ENCODE peak calls at places on chromosomes 13 and 19, in seven cellular contexts. One of them, this sample, is unnamed.

GRCh38 chr13:82688400-82688999 is 1193.8 kb downstream of the SLITRK1 start:
- DNase-seq in GM13977: peak; percentile 3
- DNase-seq in hepatic stellate cell: no peak
- DNase-seq in ascending aorta: no peak
- DNase-seq in stimulated activated CD4-positive, alpha-beta T cell treated with anti-CD3 and anti-CD28 coated beads, Interleukin-2, amount 100 ng/mL, for 48 hours: no peak
- DNase-seq in erythroblast: peak; percentile 49
- DNase-seq in GM23338: no peak
- DNase-seq in this sample: no peak

GRCh38 chr19:13946414-13946813 is 5.9 kb upstream of the DCAF15 start:
- DNase-seq in stimulated activated CD4-positive, alpha-beta T cell treated with anti-CD3 and anti-CD28 coated beads, Interleukin-2, amount 100 ng/mL, for 48 hours: no peak
- DNase-seq in hepatic stellate cell: no peak
- DNase-seq in ascending aorta: no peak
- DNase-seq in GM13977: no peak
- DNase-seq in GM23338: no peak
- DNase-seq in erythroblast: no peak
- DNase-seq in this sample: no peak

GRCh38 chr19:16942583-16942982 is 53.8 kb downstream of the F2RL3 start:
- DNase-seq in hepatic stellate cell: no peak
- DNase-seq in GM13977: no peak
- DNase-seq in stimulated activated CD4-positive, alpha-beta T cell treated with anti-CD3 and anti-CD28 coated beads, Interleukin-2, amount 100 ng/mL, for 48 hours: no peak
- DNase-seq in erythroblast: no peak
- DNase-seq in GM23338: no peak
- DNase-seq in ascending aorta: no peak
- DNase-seq in this sample: peak; percentile 4

GRCh38 chr13:105552078-105552477 is 983.4 kb downstream of the EFNB2 start:
- DNase-seq in GM23338: no peak
- DNase-seq in ascending aorta: no peak
- DNase-seq in hepatic stellate cell: no peak
- DNase-seq in stimulated activated CD4-positive, alpha-beta T cell treated with anti-CD3 and anti-CD28 coated beads, Interleukin-2, amount 100 ng/mL, for 48 hours: no peak
- DNase-seq in GM13977: no peak
- DNase-seq in erythroblast: no peak
- DNase-seq in this sample: no peak

GRCh38 chr19:1274081-1274851 is 1.1 kb upstream of the FAM174C start:
- DNase-seq in GM23338: no peak
- DNase-seq in stimulated activated CD4-positive, alpha-beta T cell treated with anti-CD3 and anti-CD28 coated beads, Interleukin-2, amount 100 ng/mL, for 48 hours: no peak
- DNase-seq in erythroblast: no peak
- DNase-seq in ascending aorta: no peak
- DNase-seq in GM13977: no peak
- DNase-seq in hepatic stellate cell: no peak
- DNase-seq in this sample: no peak

GRCh38 chr19:3459322-3459881 is 20.9 kb downstream of the SMIM24 start:
- DNase-seq in ascending aorta: peak; percentile 96
- DNase-seq in GM13977: no peak
- DNase-seq in hepatic stellate cell: peak; percentile 96
- DNase-seq in stimulated activated CD4-positive, alpha-beta T cell treated with anti-CD3 and anti-CD28 coated beads, Interleukin-2, amount 100 ng/mL, for 48 hours: no peak
- DNase-seq in erythroblast: peak; percentile 58
- DNase-seq in GM23338: peak; percentile 78
- DNase-seq in this sample: no peak

GRCh38 chr19:41646589-41647204 is 19.8 kb upstream of the CEACAM4 start:
- DNase-seq in stimulated activated CD4-positive, alpha-beta T cell treated with anti-CD3 and anti-CD28 coated beads, Interleukin-2, amount 100 ng/mL, for 48 hours: peak; percentile 73
- DNase-seq in erythroblast: peak; percentile 48
- DNase-seq in GM13977: no peak
- DNase-seq in hepatic stellate cell: no peak
- DNase-seq in ascending aorta: no peak
- DNase-seq in GM23338: peak; percentile 78
- DNase-seq in this sample: no peak

GRCh38 chr19:38734426-38735256 is 9.6 kb downstream of the CAPN12 start:
- DNase-seq in ascending aorta: peak; percentile 66
- DNase-seq in erythroblast: no peak
- DNase-seq in hepatic stellate cell: peak; percentile 63
- DNase-seq in GM23338: no peak
- DNase-seq in GM13977: peak; percentile 75
- DNase-seq in stimulated activated CD4-positive, alpha-beta T cell treated with anti-CD3 and anti-CD28 coated beads, Interleukin-2, amount 100 ng/mL, for 48 hours: no peak
- DNase-seq in this sample: peak; percentile 63

GRCh38 chr19:3655402-3656072 is 28.9 kb upstream of the CACTIN start:
- DNase-seq in stimulated activated CD4-positive, alpha-beta T cell treated with anti-CD3 and anti-CD28 coated beads, Interleukin-2, amount 100 ng/mL, for 48 hours: no peak
- DNase-seq in ascending aorta: no peak
- DNase-seq in hepatic stellate cell: peak; percentile 91
- DNase-seq in erythroblast: no peak
- DNase-seq in GM13977: peak; percentile 69
- DNase-seq in GM23338: no peak
- DNase-seq in this sample: no peak

GRCh38 chr19:49895566-49896297 is 955 bp downstream of the IL4I1 start:
- DNase-seq in GM23338: no peak
- DNase-seq in stimulated activated CD4-positive, alpha-beta T cell treated with anti-CD3 and anti-CD28 coated beads, Interleukin-2, amount 100 ng/mL, for 48 hours: no peak
- DNase-seq in GM13977: peak; percentile 68
- DNase-seq in hepatic stellate cell: no peak
- DNase-seq in ascending aorta: no peak
- DNase-seq in erythroblast: no peak
- DNase-seq in this sample: peak; percentile 48

GRCh38 chr19:15264061-15264932 is 32.0 kb upstream of the EPHX3 start:
- DNase-seq in stimulated activated CD4-positive, alpha-beta T cell treated with anti-CD3 and anti-CD28 coated beads, Interleukin-2, amount 100 ng/mL, for 48 hours: peak; percentile 74
- DNase-seq in hepatic stellate cell: peak; percentile 66
- DNase-seq in ascending aorta: peak; percentile 89
- DNase-seq in erythroblast: peak; percentile 88
- DNase-seq in GM23338: peak; percentile 93
- DNase-seq in GM13977: peak; percentile 80
- DNase-seq in this sample: peak; percentile 71

GRCh38 chr13:114161644-114162532 is 17.2 kb upstream of the CFAP97D2 start:
- DNase-seq in stimulated activated CD4-positive, alpha-beta T cell treated with anti-CD3 and anti-CD28 coated beads, Interleukin-2, amount 100 ng/mL, for 48 hours: no peak
- DNase-seq in erythroblast: no peak
- DNase-seq in GM23338: no peak
- DNase-seq in ascending aorta: peak; percentile 79
- DNase-seq in hepatic stellate cell: peak; percentile 78
- DNase-seq in GM13977: no peak
- DNase-seq in this sample: no peak

GRCh38 chr19:46886546-46887239 is 25.9 kb downstream of the ARHGAP35 start:
- DNase-seq in GM13977: no peak
- DNase-seq in ascending aorta: no peak
- DNase-seq in erythroblast: no peak
- DNase-seq in GM23338: no peak
- DNase-seq in hepatic stellate cell: no peak
- DNase-seq in stimulated activated CD4-positive, alpha-beta T cell treated with anti-CD3 and anti-CD28 coated beads, Interleukin-2, amount 100 ng/mL, for 48 hours: no peak
- DNase-seq in this sample: peak; percentile 36

GRCh38 chr13:112814905-112815585 is 125.2 kb downstream of the ATP11A start:
- DNase-seq in erythroblast: no peak
- DNase-seq in stimulated activated CD4-positive, alpha-beta T cell treated with anti-CD3 and anti-CD28 coated beads, Interleukin-2, amount 100 ng/mL, for 48 hours: no peak
- DNase-seq in GM13977: no peak
- DNase-seq in ascending aorta: no peak
- DNase-seq in hepatic stellate cell: peak; percentile 66
- DNase-seq in GM23338: no peak
- DNase-seq in this sample: no peak

GRCh38 chr13:73401769-73402168 is 343.0 kb downstream of the KLF5 start:
- DNase-seq in GM23338: peak; percentile 36
- DNase-seq in erythroblast: no peak
- DNase-seq in hepatic stellate cell: no peak
- DNase-seq in stimulated activated CD4-positive, alpha-beta T cell treated with anti-CD3 and anti-CD28 coated beads, Interleukin-2, amount 100 ng/mL, for 48 hours: no peak
- DNase-seq in GM13977: no peak
- DNase-seq in ascending aorta: no peak
- DNase-seq in this sample: no peak

GRCh38 chr13:91167706-91168459 is 179.6 kb upstream of the MIR17HG start:
- DNase-seq in GM23338: no peak
- DNase-seq in hepatic stellate cell: no peak
- DNase-seq in erythroblast: no peak
- DNase-seq in stimulated activated CD4-positive, alpha-beta T cell treated with anti-CD3 and anti-CD28 coated beads, Interleukin-2, amount 100 ng/mL, for 48 hours: no peak
- DNase-seq in ascending aorta: no peak
- DNase-seq in GM13977: no peak
- DNase-seq in this sample: no peak

GRCh38 chr19:36032251-36033104 is at the start of gene CLIP3:
- DNase-seq in erythroblast: peak; percentile 33
- DNase-seq in GM13977: peak; percentile 86
- DNase-seq in hepatic stellate cell: peak; percentile 99
- DNase-seq in ascending aorta: peak; percentile 81
- DNase-seq in stimulated activated CD4-positive, alpha-beta T cell treated with anti-CD3 and anti-CD28 coated beads, Interleukin-2, amount 100 ng/mL, for 48 hours: peak; percentile 42
- DNase-seq in GM23338: peak; percentile 87
- DNase-seq in this sample: peak; percentile 81

GRCh38 chr19:50392759-50393158 is 8.6 kb downstream of the POLD1 start:
- DNase-seq in GM13977: no peak
- DNase-seq in stimulated activated CD4-positive, alpha-beta T cell treated with anti-CD3 and anti-CD28 coated beads, Interleukin-2, amount 100 ng/mL, for 48 hours: no peak
- DNase-seq in GM23338: no peak
- DNase-seq in hepatic stellate cell: no peak
- DNase-seq in ascending aorta: no peak
- DNase-seq in erythroblast: no peak
- DNase-seq in this sample: no peak

GRCh38 chr19:6833166-6833790 is 54.1 kb upstream of the ADGRE1 start:
- DNase-seq in ascending aorta: no peak
- DNase-seq in GM13977: no peak
- DNase-seq in hepatic stellate cell: no peak
- DNase-seq in GM23338: no peak
- DNase-seq in stimulated activated CD4-positive, alpha-beta T cell treated with anti-CD3 and anti-CD28 coated beads, Interleukin-2, amount 100 ng/mL, for 48 hours: no peak
- DNase-seq in erythroblast: no peak
- DNase-seq in this sample: no peak

GRCh38 chr19:55172741-55173140 is 6.3 kb upstream of the DNAAF3 start:
- DNase-seq in GM23338: no peak
- DNase-seq in ascending aorta: no peak
- DNase-seq in erythroblast: no peak
- DNase-seq in hepatic stellate cell: peak; percentile 94
- DNase-seq in GM13977: no peak
- DNase-seq in stimulated activated CD4-positive, alpha-beta T cell treated with anti-CD3 and anti-CD28 coated beads, Interleukin-2, amount 100 ng/mL, for 48 hours: no peak
- DNase-seq in this sample: no peak

GRCh38 chr19:14147797-14148605 is 11.6 kb upstream of the ASF1B start:
- DNase-seq in ascending aorta: peak; percentile 82
- DNase-seq in stimulated activated CD4-positive, alpha-beta T cell treated with anti-CD3 and anti-CD28 coated beads, Interleukin-2, amount 100 ng/mL, for 48 hours: peak; percentile 52
- DNase-seq in erythroblast: peak; percentile 58
- DNase-seq in GM23338: peak; percentile 75
- DNase-seq in GM13977: peak; percentile 76
- DNase-seq in hepatic stellate cell: peak; percentile 92
- DNase-seq in this sample: peak; percentile 74

GRCh38 chr19:51480590-51480989 is 2.3 kb downstream of the CEACAM18 start:
- DNase-seq in GM23338: peak; percentile 81
- DNase-seq in erythroblast: peak; percentile 58
- DNase-seq in stimulated activated CD4-positive, alpha-beta T cell treated with anti-CD3 and anti-CD28 coated beads, Interleukin-2, amount 100 ng/mL, for 48 hours: no peak
- DNase-seq in GM13977: no peak
- DNase-seq in ascending aorta: no peak
- DNase-seq in hepatic stellate cell: no peak
- DNase-seq in this sample: no peak

GRCh38 chr13:26759907-26760834 is at the start of gene GPR12:
- DNase-seq in GM13977: no peak
- DNase-seq in ascending aorta: no peak
- DNase-seq in hepatic stellate cell: peak; percentile 13
- DNase-seq in erythroblast: no peak
- DNase-seq in stimulated activated CD4-positive, alpha-beta T cell treated with anti-CD3 and anti-CD28 coated beads, Interleukin-2, amount 100 ng/mL, for 48 hours: no peak
- DNase-seq in GM23338: peak; percentile 33
- DNase-seq in this sample: no peak

GRCh38 chr13:98353750-98354149 is 176.7 kb upstream of the RNF113B start:
- DNase-seq in GM13977: no peak
- DNase-seq in stimulated activated CD4-positive, alpha-beta T cell treated with anti-CD3 and anti-CD28 coated beads, Interleukin-2, amount 100 ng/mL, for 48 hours: no peak
- DNase-seq in hepatic stellate cell: no peak
- DNase-seq in erythroblast: no peak
- DNase-seq in ascending aorta: no peak
- DNase-seq in GM23338: no peak
- DNase-seq in this sample: no peak

GRCh38 chr13:40422588-40423235 is 243.7 kb downstream of the FOXO1 start:
- DNase-seq in ascending aorta: no peak
- DNase-seq in stimulated activated CD4-positive, alpha-beta T cell treated with anti-CD3 and anti-CD28 coated beads, Interleukin-2, amount 100 ng/mL, for 48 hours: no peak
- DNase-seq in hepatic stellate cell: no peak
- DNase-seq in GM13977: no peak
- DNase-seq in erythroblast: no peak
- DNase-seq in GM23338: no peak
- DNase-seq in this sample: no peak

GRCh38 chr13:27151798-27152599 is 19.6 kb downstream of the USP12 start:
- DNase-seq in erythroblast: no peak
- DNase-seq in ascending aorta: no peak
- DNase-seq in stimulated activated CD4-positive, alpha-beta T cell treated with anti-CD3 and anti-CD28 coated beads, Interleukin-2, amount 100 ng/mL, for 48 hours: no peak
- DNase-seq in GM23338: no peak
- DNase-seq in GM13977: no peak
- DNase-seq in hepatic stellate cell: no peak
- DNase-seq in this sample: no peak

GRCh38 chr19:40688294-40688693 is 2.2 kb downstream of the NUMBL start:
- DNase-seq in stimulated activated CD4-positive, alpha-beta T cell treated with anti-CD3 and anti-CD28 coated beads, Interleukin-2, amount 100 ng/mL, for 48 hours: no peak
- DNase-seq in GM23338: no peak
- DNase-seq in erythroblast: no peak
- DNase-seq in hepatic stellate cell: no peak
- DNase-seq in ascending aorta: no peak
- DNase-seq in GM13977: no peak
- DNase-seq in this sample: no peak

GRCh38 chr13:34591801-34592454 is 350.1 kb upstream of the NBEA start:
- DNase-seq in erythroblast: no peak
- DNase-seq in GM13977: no peak
- DNase-seq in ascending aorta: no peak
- DNase-seq in hepatic stellate cell: no peak
- DNase-seq in GM23338: no peak
- DNase-seq in stimulated activated CD4-positive, alpha-beta T cell treated with anti-CD3 and anti-CD28 coated beads, Interleukin-2, amount 100 ng/mL, for 48 hours: no peak
- DNase-seq in this sample: no peak

GRCh38 chr13:72808917-72809500 is 27.1 kb downstream of the PIBF1 start:
- DNase-seq in GM23338: peak; percentile 39
- DNase-seq in hepatic stellate cell: peak; percentile 2
- DNase-seq in ascending aorta: no peak
- DNase-seq in erythroblast: peak; percentile 59
- DNase-seq in stimulated activated CD4-positive, alpha-beta T cell treated with anti-CD3 and anti-CD28 coated beads, Interleukin-2, amount 100 ng/mL, for 48 hours: no peak
- DNase-seq in GM13977: no peak
- DNase-seq in this sample: peak; percentile 13

GRCh38 chr13:85265296-85265695 is 533.9 kb downstream of the SLITRK6 start:
- DNase-seq in ascending aorta: no peak
- DNase-seq in hepatic stellate cell: no peak
- DNase-seq in GM13977: no peak
- DNase-seq in GM23338: no peak
- DNase-seq in erythroblast: no peak
- DNase-seq in stimulated activated CD4-positive, alpha-beta T cell treated with anti-CD3 and anti-CD28 coated beads, Interleukin-2, amount 100 ng/mL, for 48 hours: no peak
- DNase-seq in this sample: no peak

GRCh38 chr19:49106648-49107135 is 7.5 kb upstream of the LIN7B start:
- DNase-seq in GM13977: no peak
- DNase-seq in GM23338: peak; percentile 81
- DNase-seq in erythroblast: peak; percentile 82
- DNase-seq in hepatic stellate cell: peak; percentile 44
- DNase-seq in stimulated activated CD4-positive, alpha-beta T cell treated with anti-CD3 and anti-CD28 coated beads, Interleukin-2, amount 100 ng/mL, for 48 hours: peak; percentile 75
- DNase-seq in ascending aorta: no peak
- DNase-seq in this sample: no peak

GRCh38 chr13:41837668-41838067 is 123.2 kb downstream of the VWA8 start:
- DNase-seq in GM13977: no peak
- DNase-seq in hepatic stellate cell: no peak
- DNase-seq in erythroblast: no peak
- DNase-seq in stimulated activated CD4-positive, alpha-beta T cell treated with anti-CD3 and anti-CD28 coated beads, Interleukin-2, amount 100 ng/mL, for 48 hours: no peak
- DNase-seq in GM23338: no peak
- DNase-seq in ascending aorta: no peak
- DNase-seq in this sample: no peak

This sample was measured in GM10248.